ENCODE peak calls at places on chromosomes 3 and 15, in six cellular contexts. One of them, this sample, is unnamed. For H3K4me1, the result is how much of the 10 kb centered on the place peaks cover.

GRCh38 chr3:136543385-136543784 is 208.8 kb downstream of the STAG1 start:
- DNase-seq in A549: no peak
- DNase-seq in mesenchymal stem cell: peak
- DNase-seq in mammary epithelial cell: peak
- DNase-seq in fibroblast of lung: peak
- DNase-seq in HCT116: no peak
- DNase-seq in this sample: peak

GRCh38 chr3:163196815-163197214 is 1700.2 kb downstream of the OTOL1 start:
- DNase-seq in A549: no peak
- DNase-seq in mesenchymal stem cell: no peak
- DNase-seq in mammary epithelial cell: no peak
- DNase-seq in fibroblast of lung: no peak
- DNase-seq in HCT116: no peak
- DNase-seq in this sample: no peak

GRCh38 chr3:31622636-31623288 is 90.0 kb downstream of the STT3B start:
- DNase-seq in A549: no peak
- DNase-seq in mesenchymal stem cell: no peak
- DNase-seq in mammary epithelial cell: no peak
- DNase-seq in fibroblast of lung: no peak
- DNase-seq in HCT116: no peak
- DNase-seq in this sample: no peak

GRCh38 chr3:32018723-32019564 is 37.4 kb downstream of the ZNF860 start:
- DNase-seq in A549: peak
- DNase-seq in mesenchymal stem cell: peak
- DNase-seq in mammary epithelial cell: peak
- DNase-seq in fibroblast of lung: peak
- DNase-seq in HCT116: peak
- DNase-seq in this sample: peak

GRCh38 chr15:78618490-78618934 is 2.3 kb downstream of the CHRNA3 start:
- DNase-seq in A549: peak
- DNase-seq in mesenchymal stem cell: peak
- DNase-seq in mammary epithelial cell: peak
- DNase-seq in fibroblast of lung: peak
- DNase-seq in HCT116: peak
- DNase-seq in this sample: peak

GRCh38 chr3:73697020-73697419 is 72.3 kb upstream of the PDZRN3 start:
- DNase-seq in A549: no peak
- DNase-seq in mesenchymal stem cell: no peak
- DNase-seq in mammary epithelial cell: peak
- DNase-seq in fibroblast of lung: no peak
- DNase-seq in HCT116: no peak
- DNase-seq in this sample: no peak

GRCh38 chr15:96285306-96285705 is 45.2 kb upstream of the NR2F2 start:
- DNase-seq in A549: no peak
- DNase-seq in mesenchymal stem cell: peak
- DNase-seq in mammary epithelial cell: no peak
- DNase-seq in fibroblast of lung: peak
- DNase-seq in HCT116: no peak
- DNase-seq in this sample: no peak

GRCh38 chr15:46815765-46816164 is 901.5 kb upstream of the SEMA6D start:
- DNase-seq in A549: no peak
- DNase-seq in mesenchymal stem cell: no peak
- DNase-seq in mammary epithelial cell: no peak
- DNase-seq in fibroblast of lung: no peak
- DNase-seq in HCT116: no peak
- DNase-seq in this sample: no peak

GRCh38 chr3:52398670-52399081 is 46.2 kb downstream of the SEMA3G start:
- DNase-seq in A549: no peak
- DNase-seq in mesenchymal stem cell: no peak
- DNase-seq in mammary epithelial cell: no peak
- DNase-seq in fibroblast of lung: no peak
- DNase-seq in HCT116: no peak
- DNase-seq in this sample: no peak

GRCh38 chr3:37143821-37144220 is 30.6 kb downstream of the LRRFIP2 start:
- DNase-seq in A549: no peak
- DNase-seq in mesenchymal stem cell: no peak
- DNase-seq in mammary epithelial cell: no peak
- DNase-seq in fibroblast of lung: no peak
- DNase-seq in HCT116: no peak
- DNase-seq in this sample: no peak

GRCh38 chr3:131083190-131083863 is 56.6 kb downstream of the NEK11 start:
- DNase-seq in A549: no peak
- DNase-seq in mesenchymal stem cell: no peak
- DNase-seq in mammary epithelial cell: no peak
- DNase-seq in fibroblast of lung: peak
- DNase-seq in HCT116: no peak
- DNase-seq in this sample: no peak

GRCh38 chr15:26772588-26773484 is at the start of gene GABRB3:
- DNase-seq in A549: peak
- DNase-seq in mesenchymal stem cell: no peak
- DNase-seq in mammary epithelial cell: no peak
- DNase-seq in fibroblast of lung: peak
- DNase-seq in HCT116: no peak
- DNase-seq in this sample: no peak

GRCh38 chr3:45549961-45550360 is 44.6 kb upstream of the LIMD1 start:
- DNase-seq in A549: no peak
- DNase-seq in mesenchymal stem cell: no peak
- DNase-seq in mammary epithelial cell: no peak
- DNase-seq in fibroblast of lung: no peak
- DNase-seq in HCT116: no peak
- DNase-seq in this sample: no peak

GRCh38 chr15:58433597-58434333 is 2.0 kb downstream of the LIPC start:
- DNase-seq in A549: no peak
- DNase-seq in mesenchymal stem cell: peak
- DNase-seq in mammary epithelial cell: no peak
- DNase-seq in fibroblast of lung: no peak
- DNase-seq in HCT116: no peak
- DNase-seq in this sample: no peak

GRCh38 chr3:126117212-126117611 is 33.3 kb upstream of the SLC41A3 start:
- DNase-seq in A549: no peak
- DNase-seq in mesenchymal stem cell: no peak
- DNase-seq in mammary epithelial cell: no peak
- DNase-seq in fibroblast of lung: no peak
- DNase-seq in HCT116: no peak
- DNase-seq in this sample: no peak

GRCh38 chr15:36817776-36818175 is 238.3 kb downstream of the CDIN1 start:
- DNase-seq in A549: no peak
- DNase-seq in mesenchymal stem cell: no peak
- DNase-seq in mammary epithelial cell: no peak
- DNase-seq in fibroblast of lung: no peak
- DNase-seq in HCT116: no peak
- DNase-seq in this sample: no peak

GRCh38 chr3:18045296-18045880 is 303.0 kb upstream of the TBC1D5 start:
- DNase-seq in A549: no peak
- DNase-seq in mesenchymal stem cell: no peak
- DNase-seq in mammary epithelial cell: no peak
- DNase-seq in fibroblast of lung: no peak
- DNase-seq in HCT116: no peak
- DNase-seq in this sample: no peak

GRCh38 chr3:127097009-127097350 is 96.0 kb upstream of the PRR23E start:
- DNase-seq in A549: no peak
- DNase-seq in mesenchymal stem cell: no peak
- DNase-seq in mammary epithelial cell: no peak
- DNase-seq in fibroblast of lung: no peak
- DNase-seq in HCT116: no peak
- DNase-seq in this sample: no peak

GRCh38 chr3:10614160-10614559 is 108.8 kb upstream of the ATP2B2 start:
- DNase-seq in A549: no peak
- DNase-seq in mesenchymal stem cell: no peak
- DNase-seq in mammary epithelial cell: no peak
- DNase-seq in fibroblast of lung: no peak
- DNase-seq in HCT116: no peak
- DNase-seq in this sample: no peak

GRCh38 chr3:161600185-161600584 is 103.6 kb downstream of the OTOL1 start:
- DNase-seq in A549: no peak
- DNase-seq in mesenchymal stem cell: no peak
- DNase-seq in mammary epithelial cell: no peak
- DNase-seq in fibroblast of lung: no peak
- DNase-seq in HCT116: no peak
- DNase-seq in this sample: peak

GRCh38 chr15:23437673-23438072 is 9.4 kb downstream of the GOLGA6L2 start:
- DNase-seq in A549: no peak
- DNase-seq in mesenchymal stem cell: no peak
- DNase-seq in mammary epithelial cell: no peak
- DNase-seq in fibroblast of lung: no peak
- DNase-seq in HCT116: no peak
- DNase-seq in this sample: no peak

GRCh38 chr15:29103825-29104565 is 165.6 kb downstream of the NSMCE3 start:
- DNase-seq in A549: peak
- DNase-seq in mesenchymal stem cell: peak
- DNase-seq in mammary epithelial cell: peak
- DNase-seq in fibroblast of lung: peak
- DNase-seq in HCT116: peak
- DNase-seq in this sample: peak

GRCh38 chr3:30180305-30181275 is 425.8 kb upstream of the TGFBR2 start:
- DNase-seq in A549: no peak
- DNase-seq in mesenchymal stem cell: no peak
- DNase-seq in mammary epithelial cell: peak
- DNase-seq in fibroblast of lung: no peak
- DNase-seq in HCT116: no peak
- DNase-seq in this sample: no peak

GRCh38 chr3:135093121-135093520 is 298.1 kb downstream of the EPHB1 start:
- DNase-seq in A549: no peak
- DNase-seq in mesenchymal stem cell: no peak
- DNase-seq in mammary epithelial cell: no peak
- DNase-seq in fibroblast of lung: no peak
- DNase-seq in HCT116: no peak
- DNase-seq in this sample: no peak

GRCh38 chr15:69032006-69032405 is 17.5 kb downstream of the NOX5 start:
- DNase-seq in A549: no peak
- DNase-seq in mesenchymal stem cell: no peak
- DNase-seq in mammary epithelial cell: no peak
- DNase-seq in fibroblast of lung: no peak
- DNase-seq in HCT116: no peak
- DNase-seq in this sample: peak

GRCh38 chr3:30472090-30472489 is 134.3 kb upstream of the TGFBR2 start:
- DNase-seq in A549: no peak
- DNase-seq in mesenchymal stem cell: no peak
- DNase-seq in mammary epithelial cell: no peak
- DNase-seq in fibroblast of lung: no peak
- DNase-seq in HCT116: no peak
- DNase-seq in this sample: no peak

GRCh38 chr3:69092030-69092513 is 7.3 kb downstream of the ARL6IP5 start:
- DNase-seq in A549: no peak
- DNase-seq in mesenchymal stem cell: peak
- DNase-seq in mammary epithelial cell: no peak
- DNase-seq in fibroblast of lung: no peak
- DNase-seq in HCT116: no peak
- DNase-seq in this sample: no peak

GRCh38 chr3:99627062-99627826 is 11.2 kb upstream of the COL8A1 start:
- DNase-seq in A549: no peak
- DNase-seq in mesenchymal stem cell: no peak
- DNase-seq in mammary epithelial cell: peak
- DNase-seq in fibroblast of lung: no peak
- DNase-seq in HCT116: no peak
- DNase-seq in this sample: peak

GRCh38 chr3:72334681-72335457 is 513.4 kb downstream of the SHQ1 start:
- DNase-seq in A549: no peak
- DNase-seq in mesenchymal stem cell: peak
- DNase-seq in mammary epithelial cell: no peak
- DNase-seq in fibroblast of lung: no peak
- DNase-seq in HCT116: no peak
- DNase-seq in this sample: no peak

GRCh38 chr3:109559389-109559788 is 222.0 kb upstream of the DPPA4 start:
- DNase-seq in A549: no peak
- DNase-seq in mesenchymal stem cell: no peak
- DNase-seq in mammary epithelial cell: peak
- DNase-seq in fibroblast of lung: no peak
- DNase-seq in HCT116: no peak
- DNase-seq in this sample: peak

GRCh38 chr3:60000311-60001105 is 950.7 kb upstream of the CFAP20DC start:
- DNase-seq in A549: no peak
- DNase-seq in mesenchymal stem cell: no peak
- DNase-seq in mammary epithelial cell: no peak
- DNase-seq in fibroblast of lung: no peak
- DNase-seq in HCT116: no peak
- DNase-seq in this sample: no peak

DNA sequence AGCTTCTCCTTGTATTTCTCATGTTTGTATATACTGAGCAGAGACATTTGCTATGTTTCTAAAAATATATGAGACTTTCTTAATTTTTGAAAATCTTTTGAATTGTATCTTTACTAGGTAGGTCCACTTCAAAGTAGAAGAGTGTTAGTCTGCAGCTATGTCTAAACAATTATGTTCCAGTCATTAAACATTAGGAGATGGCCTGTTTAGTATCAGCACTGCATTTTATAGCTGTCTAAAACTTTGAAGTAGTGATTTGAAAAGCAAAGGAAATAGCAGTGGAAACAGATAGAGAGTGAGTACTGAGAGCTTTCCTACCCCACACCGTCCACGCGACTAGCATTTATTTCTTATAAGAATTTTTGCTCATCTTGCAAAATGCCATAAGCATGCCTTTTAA is 510.9 kb upstream of the UBE2E2 start:
- DNase-seq in A549: no peak
- DNase-seq in mesenchymal stem cell: peak
- DNase-seq in mammary epithelial cell: no peak
- DNase-seq in fibroblast of lung: no peak
- DNase-seq in HCT116: no peak
- DNase-seq in this sample: no peak
- H3K27ac ChIP-seq in A549: no peak
- H3K27ac ChIP-seq in mesenchymal stem cell: peak
- H3K27ac ChIP-seq in mammary epithelial cell: no peak
- H3K27ac ChIP-seq in fibroblast of lung: no peak
- H3K27ac ChIP-seq in HCT116: no peak
- H3K27ac ChIP-seq in this sample: no peak

GRCh38 chr3:114664006-114664405 is 370.2 kb downstream of the TIGIT start:
- DNase-seq in A549: no peak
- DNase-seq in mesenchymal stem cell: no peak
- DNase-seq in mammary epithelial cell: no peak
- DNase-seq in fibroblast of lung: no peak
- DNase-seq in HCT116: no peak
- DNase-seq in this sample: no peak
- H3K4me1 ChIP-seq in A549: under half
- H3K4me1 ChIP-seq in mesenchymal stem cell: under half
- H3K4me1 ChIP-seq in mammary epithelial cell: under half
- H3K4me1 ChIP-seq in fibroblast of lung: under half
- H3K4me1 ChIP-seq in HCT116: under half
- H3K4me1 ChIP-seq in this sample: under half

GRCh38 chr3:183044547-183045229 is 54.6 kb downstream of the MCCC1 start:
- DNase-seq in A549: no peak
- DNase-seq in mesenchymal stem cell: no peak
- DNase-seq in mammary epithelial cell: no peak
- DNase-seq in fibroblast of lung: no peak
- DNase-seq in HCT116: no peak
- DNase-seq in this sample: no peak
- H3K4me2 ChIP-seq in A549: no peak
- H3K4me2 ChIP-seq in mesenchymal stem cell: no peak
- H3K4me2 ChIP-seq in mammary epithelial cell: no peak
- H3K4me2 ChIP-seq in fibroblast of lung: no peak
- H3K4me2 ChIP-seq in HCT116: no peak
- H3K4me2 ChIP-seq in this sample: no peak

GRCh38 chr3:190000861-190001196 is 119.9 kb downstream of the P3H2 start:
- DNase-seq in A549: no peak
- DNase-seq in mesenchymal stem cell: no peak
- DNase-seq in mammary epithelial cell: no peak
- DNase-seq in fibroblast of lung: no peak
- DNase-seq in HCT116: no peak
- DNase-seq in this sample: no peak
- H3K27ac ChIP-seq in A549: peak
- H3K27ac ChIP-seq in mesenchymal stem cell: no peak
- H3K27ac ChIP-seq in mammary epithelial cell: no peak
- H3K27ac ChIP-seq in fibroblast of lung: no peak
- H3K27ac ChIP-seq in HCT116: no peak
- H3K27ac ChIP-seq in this sample: no peak